ENCODE peak calls at places on chromosome 1, in eight cellular contexts. K is osteoblast, E is HCT116, A is mesendoderm, C is GM23248, U is A549, N is K562, Q is fibroblast of lung. Z is an unnamed sample.

GRCh38 chr1:216034506-216034905 is 388.7 kb downstream of the USH2A start:
- DNase-seq in K (no peak), E (no peak), A (peak; percentile 79), C (no peak), Q (no peak), U (no peak), N (no peak), Z (peak; percentile 11)

GRCh38 chr1:116763116-116763786 is 9.0 kb downstream of the CD2 start:
- DNase-seq in E (no peak), U (no peak), K (no peak), A (no peak), N (no peak), Q (no peak), C (peak; percentile 13), Z (no peak)

GRCh38 chr1:54260810-54261209 is 60.8 kb downstream of the MRPL37 start:
- DNase-seq in Q (no peak), C (no peak), U (no peak), E (no peak), N (no peak), A (no peak), K (no peak), Z (no peak)

GRCh38 chr1:29991025-29991424 is 732.4 kb downstream of the MATN1 start:
- DNase-seq in K (no peak), Q (no peak), C (no peak), E (no peak), N (peak; percentile 61), U (no peak), A (peak; percentile 57), Z (peak; percentile 12)

GRCh38 chr1:45206808-45207624 is 611 bp upstream of the ZSWIM5 start:
- DNase-seq in C (no peak), Q (no peak), K (peak; percentile 65), U (no peak), A (no peak), E (no peak), N (no peak), Z (no peak)

GRCh38 chr1:241440904-241441303 is 78.7 kb downstream of the FH start:
- DNase-seq in N (no peak), K (no peak), U (no peak), A (no peak), E (no peak), Q (no peak), C (no peak), Z (no peak)

GRCh38 chr1:246427611-246428010 is 79.5 kb downstream of the SMYD3 start:
- DNase-seq in K (no peak), A (no peak), Q (peak; percentile 55), E (no peak), U (no peak), C (peak; percentile 65), N (no peak), Z (peak; percentile 71)

GRCh38 chr1:27487927-27488522 is 1.9 kb downstream of the WASF2 start:
- DNase-seq in Q (no peak), C (peak; percentile 36), N (no peak), K (no peak), U (no peak), A (no peak), E (no peak), Z (no peak)

GRCh38 chr1:22780696-22781095 is 70.1 kb downstream of the EPHB2 start:
- DNase-seq in U (peak; percentile 57), Q (no peak), K (no peak), E (peak; percentile 64), C (peak; percentile 37), A (peak; percentile 79), N (peak; percentile 99), Z (no peak)

GRCh38 chr1:78649628-78650027 is at the start of gene IFI44:
- DNase-seq in U (no peak), E (no peak), Q (peak; percentile 80), N (no peak), C (peak; percentile 90), A (no peak), K (peak; percentile 72), Z (peak; percentile 71)

GRCh38 chr1:153404086-153404635 is 12.2 kb upstream of the S100A7A start:
- DNase-seq in A (peak; percentile 4), U (no peak), Q (no peak), K (no peak), E (no peak), C (no peak), N (no peak), Z (no peak)

GRCh38 chr1:24321712-24322635 is 2.8 kb downstream of the GRHL3 start:
- DNase-seq in C (peak; percentile 82), Q (peak; percentile 91), U (no peak), K (peak; percentile 94), A (peak; percentile 91), E (peak; percentile 82), N (peak; percentile 81), Z (peak; percentile 98)

GRCh38 chr1:220811695-220812094 is 25.0 kb downstream of the MTARC1 start:
- DNase-seq in K (no peak), N (no peak), E (no peak), A (no peak), C (no peak), U (no peak), Q (no peak), Z (no peak)

GRCh38 chr1:220809704-220810103 is 23.0 kb downstream of the MTARC1 start:
- DNase-seq in A (no peak), E (no peak), U (no peak), K (no peak), C (no peak), N (no peak), Q (no peak), Z (no peak)

GRCh38 chr1:220810963-220811362 is 24.2 kb downstream of the MTARC1 start:
- DNase-seq in C (no peak), A (peak; percentile 46), K (no peak), U (no peak), Q (no peak), N (no peak), E (no peak), Z (no peak)

GRCh38 chr1:220809187-220809550 is 22.5 kb downstream of the MTARC1 start:
- DNase-seq in K (no peak), Q (no peak), C (no peak), N (no peak), U (no peak), A (no peak), E (no peak), Z (no peak)

DNA sequence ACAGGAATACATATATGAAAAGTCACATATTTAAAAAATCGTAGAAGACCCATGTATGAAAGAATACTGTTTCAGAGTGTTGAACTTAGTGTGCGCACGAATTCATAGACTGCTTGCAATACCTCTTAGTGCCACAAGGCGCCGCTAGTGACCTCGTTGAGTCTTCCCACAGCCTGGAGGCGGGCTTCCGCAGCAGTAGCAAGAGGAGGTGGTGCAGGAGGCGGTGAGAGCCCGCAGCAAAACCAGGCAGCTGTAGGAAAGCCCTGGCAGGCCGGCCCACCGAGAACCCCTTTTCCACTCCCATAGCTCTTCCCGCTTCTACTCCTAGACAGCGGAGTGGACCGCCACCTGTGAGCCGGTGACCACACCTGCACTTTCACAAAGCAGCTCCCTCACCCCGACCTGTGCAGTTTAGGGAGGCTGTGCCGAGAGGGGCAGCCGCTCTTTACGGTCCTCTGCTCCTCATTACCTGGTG is 23.5 kb downstream of the MTARC1 start:
- DNase-seq in N (peak; percentile 81), A (peak; percentile 90), Q (peak; percentile 63), E (peak; percentile 38), U (peak; percentile 77), C (peak; percentile 90), K (peak; percentile 87), Z (no peak)
- H3K4me2 ChIP-seq in N (peak overlapping the region; percentile 38), A (peak overlapping the region; percentile 33), Q (peak overlapping the region; percentile 36), E (no peak overlapping the region), U (peak overlapping the region; percentile 50), C (peak overlapping the region; percentile 44), K (peak overlapping the region; percentile 78), Z (no peak overlapping the region)

GRCh38 chr1:19892628-19893168 is 10.5 kb downstream of the OTUD3 start:
- DNase-seq in C (peak; percentile 40), A (no peak), N (no peak), E (no peak), Q (peak; percentile 29), U (no peak), K (no peak), Z (no peak)

GRCh38 chr1:19894218-19894617 is 12.0 kb downstream of the OTUD3 start:
- DNase-seq in K (no peak), E (no peak), A (no peak), N (no peak), U (no peak), Q (peak; percentile 68), C (peak; percentile 38), Z (no peak)

GRCh38 chr1:19892129-19892528 is 9.9 kb downstream of the OTUD3 start:
- DNase-seq in C (no peak), E (no peak), U (no peak), Q (no peak), A (no peak), K (no peak), N (no peak), Z (peak; percentile 33)

GRCh38 chr1:19889656-19890055 is 7.5 kb downstream of the OTUD3 start:
- DNase-seq in K (no peak), A (no peak), Q (no peak), C (no peak), N (no peak), U (no peak), E (no peak), Z (no peak)

GRCh38 chr1:19893687-19894086 is 11.5 kb downstream of the OTUD3 start:
- DNase-seq in N (no peak), U (no peak), K (no peak), C (no peak), E (no peak), A (no peak), Q (no peak), Z (no peak)
- H3K4me3 ChIP-seq in N (no peak overlapping the region), U (no peak overlapping the region), K (no peak overlapping the region), C (no peak overlapping the region), E (no peak overlapping the region), A (no peak overlapping the region), Q (no peak overlapping the region), Z (no peak overlapping the region)

GRCh38 chr1:107546571-107546970 is 405.7 kb downstream of the NTNG1 start:
- DNase-seq in Q (no peak), E (no peak), A (no peak), U (no peak), N (no peak), C (no peak), K (no peak), Z (no peak)

GRCh38 chr1:107541412-107541811 is 400.6 kb downstream of the NTNG1 start:
- DNase-seq in E (no peak), K (no peak), C (no peak), A (no peak), U (no peak), Q (no peak), N (no peak), Z (no peak)

GRCh38 chr1:107547363-107548155 is 406.7 kb downstream of the NTNG1 start:
- DNase-seq in Q (peak; percentile 35), E (no peak), K (no peak), U (no peak), N (no peak), A (no peak), C (peak; percentile 70), Z (peak; percentile 80)

GRCh38 chr1:107545056-107545597 is 404.3 kb downstream of the NTNG1 start:
- DNase-seq in Q (no peak), A (no peak), N (no peak), C (no peak), E (no peak), K (no peak), U (no peak), Z (no peak)

GRCh38 chr1:107544285-107544684 is 403.4 kb downstream of the NTNG1 start:
- DNase-seq in K (no peak), C (no peak), U (no peak), E (no peak), N (no peak), A (no peak), Q (no peak), Z (no peak)
- H3K4me2 ChIP-seq in K (no peak overlapping the region), C (no peak overlapping the region), U (no peak overlapping the region), E (no peak overlapping the region), N (no peak overlapping the region), A (no peak overlapping the region), Q (no peak overlapping the region), Z (no peak overlapping the region)

GRCh38 chr1:113628997-113629396 is 130.3 kb downstream of the PHTF1 start:
- DNase-seq in A (no peak), C (no peak), N (no peak), K (no peak), Q (no peak), E (no peak), U (no peak), Z (no peak)
- H3K4me3 ChIP-seq in A (no peak overlapping the region), C (no peak overlapping the region), N (no peak overlapping the region), K (no peak overlapping the region), Q (no peak overlapping the region), E (no peak overlapping the region), U (no peak overlapping the region), Z (no peak overlapping the region)

Z was measured in mammary epithelial cell.